ENCODE peak calls at places on chromosomes 5 and 9, in five cellular contexts. I is WTC11, L is MCF 10A, X is tibial artery, D is cardiac fibroblast. O is an unnamed sample.

GRCh38 chr5:124494540-124495116 is 251.8 kb downstream of the ZNF608 start:
- DNase-seq in I (no peak), L (no peak), X (no peak), D (no peak), O (no peak)

GRCh38 chr9:93684806-93685553 is 108.6 kb downstream of the PHF2 start:
- DNase-seq in I (peak), L (no peak), X (no peak), D (peak), O (no peak)

GRCh38 chr9:92616199-92617129 is 53.5 kb downstream of the IPPK start:
- DNase-seq in I (no peak), L (no peak), X (no peak), D (no peak), O (peak)

GRCh38 chr9:34047864-34048729 is 590 bp downstream of the UBAP2 start:
- DNase-seq in I (peak), L (peak), X (peak), D (peak), O (peak)

GRCh38 chr9:135009051-135009560 is 78.4 kb upstream of the OLFM1 start:
- DNase-seq in I (no peak), L (no peak), X (no peak), D (no peak), O (no peak)

GRCh38 chr5:171355302-171355724 is 32.3 kb upstream of the NPM1 start:
- DNase-seq in I (no peak), L (no peak), X (no peak), D (no peak), O (no peak)

GRCh38 chr5:133679534-133679933 is 67.2 kb upstream of the FSTL4 start:
- DNase-seq in I (no peak), L (no peak), X (peak), D (no peak), O (no peak)

GRCh38 chr5:120436996-120437395 is 27.1 kb upstream of the PRR16 start:
- DNase-seq in I (no peak), L (no peak), X (no peak), D (no peak), O (peak)

GRCh38 chr9:112945620-112946208 is 55.0 kb upstream of the SLC46A2 start:
- DNase-seq in I (peak), L (no peak), X (no peak), D (no peak), O (no peak)

GRCh38 chr5:180168758-180169157 is 40.3 kb downstream of the RASGEF1C start:
- DNase-seq in I (no peak), L (no peak), X (no peak), D (no peak), O (no peak)

GRCh38 chr5:53343187-53343586 is 137.2 kb upstream of the FST start:
- DNase-seq in I (no peak), L (peak), X (no peak), D (peak), O (peak)

GRCh38 chr9:135339378-135339973 is 140.1 kb upstream of the PPP1R26 start:
- DNase-seq in I (peak), L (no peak), X (no peak), D (no peak), O (no peak)

GRCh38 chr9:135156525-135157510 is 69.3 kb downstream of the OLFM1 start:
- DNase-seq in I (peak), L (peak), X (no peak), D (peak), O (peak)

GRCh38 chr9:2367970-2368369 is 253.6 kb upstream of the VLDLR start:
- DNase-seq in I (peak), L (peak), X (no peak), D (no peak), O (no peak)

GRCh38 chr5:7146886-7147285 is 249.1 kb upstream of the ADCY2 start:
- DNase-seq in I (no peak), L (no peak), X (no peak), D (no peak), O (no peak)

GRCh38 chr9:84121991-84122523 is 141.5 kb downstream of the RMI1 start:
- DNase-seq in I (no peak), L (peak), X (no peak), D (peak), O (peak)

GRCh38 chr5:71620630-71621029 is 33.5 kb downstream of the MCCC2 start:
- DNase-seq in I (no peak), L (no peak), X (no peak), D (no peak), O (no peak)

GRCh38 chr5:164187780-164188179 is 682.4 kb downstream of the MAT2B start:
- DNase-seq in I (no peak), L (no peak), X (no peak), D (no peak), O (no peak)

GRCh38 chr9:126689027-126689825 is 75.5 kb downstream of the LMX1B start:
- DNase-seq in I (no peak), L (no peak), X (no peak), D (no peak), O (no peak)

GRCh38 chr5:103904651-103905050 is 342.1 kb upstream of the NUDT12 start:
- DNase-seq in I (no peak), L (no peak), X (no peak), D (no peak), O (no peak)

GRCh38 chr9:107039546-107039945 is 176.6 kb downstream of the ZNF462 start:
- DNase-seq in I (no peak), L (peak), X (no peak), D (peak), O (peak)

GRCh38 chr9:96219615-96220257 is 82.2 kb downstream of the HSD17B3 start:
- DNase-seq in I (peak), L (peak), X (peak), D (peak), O (peak)

GRCh38 chr5:23631283-23632045 is 124.1 kb downstream of the PRDM9 start:
- DNase-seq in I (no peak), L (peak), X (no peak), D (peak), O (peak)

GRCh38 chr5:178078197-178078995 is 34.9 kb upstream of the N4BP3 start:
- DNase-seq in I (no peak), L (peak), X (no peak), D (peak), O (peak)

GRCh38 chr9:126935630-126936029 is 21.0 kb downstream of the RALGPS1 start:
- DNase-seq in I (no peak), L (no peak), X (no peak), D (peak), O (peak)

GRCh38 chr5:6545036-6545693 is 87.7 kb downstream of the NSUN2 start:
- DNase-seq in I (no peak), L (no peak), X (no peak), D (no peak), O (no peak)

GRCh38 chr9:14347408-14348224 is 33.7 kb upstream of the NFIB start:
- DNase-seq in I (peak), L (peak), X (peak), D (peak), O (no peak)

GRCh38 chr9:4955836-4956235 is 29.2 kb upstream of the JAK2 start:
- DNase-seq in I (no peak), L (peak), X (no peak), D (peak), O (peak)

GRCh38 chr5:88883566-88884434 is 816 bp upstream of the MEF2C start:
- DNase-seq in I (peak), L (no peak), X (peak), D (peak), O (peak)

GRCh38 chr5:132830436-132831094 is at the start of gene SHROOM1:
- DNase-seq in I (peak), L (peak), X (peak), D (peak), O (peak)

GRCh38 chr9:17134843-17135577 is at the start of gene CNTLN:
- DNase-seq in I (peak), L (peak), X (peak), D (peak), O (peak)

GRCh38 chr5:74595143-74595915 is 45.2 kb downstream of the ENC1 start:
- DNase-seq in I (no peak), L (no peak), X (no peak), D (peak), O (no peak)

GRCh38 chr9:133233681-133234432 is 24.8 kb upstream of the OBP2B start:
- DNase-seq in I (no peak), L (no peak), X (no peak), D (no peak), O (no peak)

GRCh38 chr9:90964101-90965020 is 162.7 kb downstream of the SYK start:
- DNase-seq in I (peak), L (no peak), X (peak), D (peak), O (no peak)

GRCh38 chr9:128610889-128611288 is 45.8 kb downstream of the DYNC2I2 start:
- DNase-seq in I (no peak), L (no peak), X (no peak), D (no peak), O (no peak)
- TF ChIP-seq CTCF in I (no peak), L (no peak), X (no peak), D (no peak), O (no peak)

GRCh38 chr5:158155811-158156495 is 297.0 kb upstream of the CLINT1 start:
- DNase-seq in I (no peak), L (no peak), X (no peak), D (no peak), O (peak)

GRCh38 chr5:158153508-158153907 is 294.6 kb upstream of the CLINT1 start:
- DNase-seq in I (no peak), L (no peak), X (no peak), D (no peak), O (no peak)

GRCh38 chr5:158155087-158155486 is 296.1 kb upstream of the CLINT1 start:
- DNase-seq in I (no peak), L (no peak), X (no peak), D (no peak), O (peak)

GRCh38 chr5:158152151-158152550 is 293.2 kb upstream of the CLINT1 start:
- DNase-seq in I (no peak), L (no peak), X (no peak), D (no peak), O (peak)

DNA sequence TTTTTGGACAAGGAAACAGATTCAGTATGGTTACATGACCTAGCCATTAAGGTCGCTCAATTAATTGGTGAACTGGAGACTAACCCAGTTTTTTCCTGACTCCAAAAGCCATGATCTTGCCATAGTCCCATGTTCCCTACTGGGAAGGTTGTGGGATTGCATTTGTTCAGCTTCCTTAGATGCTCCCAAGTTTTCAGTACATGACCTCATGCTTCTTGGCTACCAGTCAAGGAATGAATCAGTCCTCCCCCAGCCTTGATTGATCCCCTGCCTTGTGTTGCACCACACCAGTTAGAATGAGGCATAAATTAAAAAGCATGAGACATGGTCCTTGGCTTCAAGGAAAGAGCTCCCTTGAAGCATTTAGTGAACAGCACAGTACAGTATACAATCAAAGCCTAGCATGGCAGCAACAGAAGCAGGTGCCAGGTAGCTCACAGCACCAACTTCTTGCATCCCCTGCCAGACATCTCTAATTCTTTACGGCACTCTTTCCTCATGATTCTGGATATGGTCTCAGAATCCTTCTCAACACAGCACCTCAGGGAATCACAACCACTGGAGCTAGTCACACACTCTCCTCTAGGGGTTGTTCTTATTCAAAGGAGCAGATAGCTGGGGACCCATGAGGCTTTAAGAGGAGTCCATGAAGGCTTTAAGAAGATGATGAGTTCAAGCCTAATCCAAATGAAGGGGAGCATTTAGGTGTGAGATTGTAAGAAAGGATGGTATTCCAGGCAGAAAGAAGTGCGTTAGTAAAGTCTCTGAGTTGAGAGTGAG is 295.5 kb upstream of the CLINT1 start:
- DNase-seq in I (no peak), L (peak), X (peak), D (peak), O (peak)
- TF ChIP-seq CTCF in I (no peak), L (no peak), X (no peak), D (no peak), O (peak)

DNA sequence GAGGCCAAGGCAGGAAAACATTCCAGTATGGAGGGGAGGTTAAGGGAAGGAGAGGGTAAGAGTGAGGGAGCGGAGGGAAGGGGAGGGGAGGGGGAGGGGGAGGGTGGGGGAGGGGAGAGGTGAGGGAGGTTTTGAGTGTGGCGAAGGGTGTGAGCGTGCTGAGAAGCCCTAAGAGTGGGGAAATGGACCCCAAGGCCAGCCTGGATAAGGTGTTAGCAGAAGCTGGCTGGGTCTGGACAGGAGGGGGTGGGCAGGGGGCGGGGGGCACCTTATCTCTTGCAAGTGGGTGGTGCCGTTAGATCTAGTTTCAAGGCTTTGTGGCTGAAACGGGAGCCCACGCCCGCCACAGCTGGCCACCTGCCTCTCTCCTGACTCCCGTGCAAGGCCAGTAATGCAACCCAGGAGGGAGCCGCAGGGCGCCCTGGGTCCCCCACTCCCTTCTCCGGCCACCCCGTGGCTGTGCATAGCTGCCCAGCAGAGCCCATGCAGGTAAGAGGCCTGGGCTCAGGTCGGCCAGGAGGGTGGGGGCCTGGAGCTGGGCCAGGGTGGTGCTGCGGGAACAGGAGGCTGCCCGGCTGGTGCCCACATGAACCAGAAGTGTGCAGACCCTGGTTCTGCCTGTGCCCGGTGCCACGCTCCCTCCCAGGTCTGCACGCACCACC is 682 bp downstream of the RNF224 start:
- DNase-seq in I (no peak), L (no peak), X (no peak), D (no peak), O (no peak)
- TF ChIP-seq CTCF in I (no peak), L (no peak), X (no peak), D (no peak), O (no peak)

GRCh38 chr9:6625363-6625762 is 20.2 kb downstream of the GLDC start:
- DNase-seq in I (no peak), L (no peak), X (no peak), D (no peak), O (no peak)
- TF ChIP-seq CTCF in I (no peak), L (no peak), X (no peak), D (no peak), O (no peak)

GRCh38 chr9:108894225-108894997 is 32.3 kb downstream of the ACTL7A start:
- DNase-seq in I (no peak), L (no peak), X (no peak), D (no peak), O (no peak)

GRCh38 chr9:108884701-108885100 is 22.6 kb downstream of the ACTL7A start:
- DNase-seq in I (no peak), L (no peak), X (no peak), D (no peak), O (no peak)

GRCh38 chr9:108885643-108886348 is 23.7 kb downstream of the ACTL7A start:
- DNase-seq in I (no peak), L (peak), X (no peak), D (peak), O (peak)

DNA sequence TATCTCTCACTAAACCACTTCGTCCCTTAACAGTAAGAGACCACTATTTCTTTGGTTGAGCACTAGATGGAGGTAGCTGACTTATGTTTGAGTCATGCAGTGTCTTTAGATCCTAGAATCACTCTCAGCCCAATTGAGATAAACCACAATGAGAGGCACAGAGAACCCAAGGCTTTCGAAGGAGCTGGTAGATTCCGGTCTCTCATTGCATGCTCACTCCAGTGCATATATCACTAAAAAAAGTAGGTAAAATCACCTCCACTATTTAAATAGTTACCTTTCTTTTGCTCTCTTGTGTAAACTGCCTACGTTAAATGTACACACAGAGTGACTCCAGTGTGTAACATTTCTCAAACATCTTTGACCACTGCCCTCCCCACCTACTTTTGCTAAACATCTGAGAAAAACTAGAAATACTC is 27.6 kb downstream of the ACTL7A start:
- DNase-seq in I (no peak), L (peak), X (no peak), D (peak), O (peak)
- TF ChIP-seq CTCF in I (no peak), L (no peak), X (no peak), D (peak), O (peak)

GRCh38 chr5:35773936-35774335 is 82.8 kb upstream of the IL7R start:
- DNase-seq in I (no peak), L (peak), X (no peak), D (peak), O (peak)

GRCh38 chr5:35780236-35780635 is 76.5 kb upstream of the IL7R start:
- DNase-seq in I (no peak), L (no peak), X (no peak), D (no peak), O (no peak)

GRCh38 chr5:35776757-35777156 is 79.9 kb upstream of the IL7R start:
- DNase-seq in I (no peak), L (no peak), X (no peak), D (no peak), O (no peak)

GRCh38 chr5:35778259-35778769 is 78.4 kb upstream of the IL7R start:
- DNase-seq in I (no peak), L (no peak), X (no peak), D (no peak), O (no peak)

GRCh38 chr5:35777358-35778087 is 79.2 kb upstream of the IL7R start:
- DNase-seq in I (peak), L (peak), X (no peak), D (peak), O (peak)
- TF ChIP-seq CTCF in I (peak), L (peak), X (no peak), D (peak), O (peak)

DNA sequence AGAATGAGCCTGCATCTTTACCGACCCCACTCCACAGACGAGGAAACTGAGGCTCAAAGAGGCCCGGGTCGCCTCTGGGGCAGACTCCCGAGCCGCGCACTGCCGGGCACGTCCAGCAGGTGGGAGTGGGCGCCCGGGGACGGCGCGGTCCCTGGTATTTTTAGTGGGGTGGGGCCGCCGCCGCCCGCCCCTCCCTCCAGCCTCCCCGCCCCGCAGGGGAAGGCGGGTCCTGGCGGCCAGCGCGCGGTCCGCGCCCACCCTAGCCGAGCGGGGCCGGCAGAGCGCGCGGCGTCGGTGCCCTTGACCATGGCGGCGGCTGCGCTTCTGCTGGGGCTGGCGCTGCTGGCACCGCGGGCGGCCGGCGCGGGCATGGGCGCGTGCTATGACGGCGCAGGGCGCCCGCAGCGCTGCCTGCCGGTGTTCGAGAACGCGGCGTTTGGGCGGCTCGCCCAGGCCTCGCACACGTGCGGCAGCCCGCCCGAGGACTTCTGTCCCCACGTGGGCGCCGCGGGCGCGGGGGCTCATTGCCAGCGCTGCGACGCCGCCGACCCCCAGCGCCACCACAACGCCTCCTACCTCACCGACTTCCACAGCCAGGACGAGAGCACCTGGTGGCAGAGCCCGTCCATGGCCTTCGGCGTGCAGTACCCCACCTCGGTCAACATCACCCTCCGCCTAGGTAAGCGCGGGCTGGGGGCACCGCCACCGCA is at the start of gene LAMC3:
- DNase-seq in I (peak), L (no peak), X (no peak), D (peak), O (no peak)
- TF ChIP-seq CTCF in I (no peak), L (no peak), X (peak), D (peak), O (peak)

DNA sequence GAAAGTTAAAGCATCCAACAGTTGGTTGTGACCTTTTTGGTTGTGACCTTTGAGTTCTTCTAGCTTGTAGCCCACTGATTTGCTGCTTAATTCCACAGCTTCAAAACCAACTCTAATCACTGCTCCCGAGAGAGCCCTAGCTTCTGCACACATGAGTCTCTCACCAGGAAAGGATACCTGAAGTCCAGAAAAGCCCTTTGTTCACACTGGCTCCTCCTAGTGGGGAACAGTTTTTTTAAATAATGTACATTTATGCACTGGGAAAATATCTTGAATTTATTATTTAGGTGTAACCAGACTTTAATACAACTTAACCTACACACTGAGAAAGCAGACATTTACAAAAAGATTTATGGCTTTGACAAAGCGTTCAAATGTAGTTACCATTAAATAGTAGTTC is 120.2 kb upstream of the CCDC152 start:
- DNase-seq in I (no peak), L (peak), X (no peak), D (peak), O (peak)
- TF ChIP-seq CTCF in I (no peak), L (peak), X (no peak), D (peak), O (peak)

O was measured in fibroblast of mammary gland.